ENCODE peak calls at places on chromosomes 11 and 22, in four cellular contexts. One of them, this sample, is unnamed.

GRCh38 chr11:117678651-117679407 is 118.2 kb downstream of the DSCAML1 start:
- DNase-seq in esophagus squamous epithelium: no peak
- DNase-seq in cardiac fibroblast: no peak
- DNase-seq in GM13977: no peak
- DNase-seq in this sample: no peak

GRCh38 chr22:24101966-24102365 is 79.3 kb upstream of the SUSD2 start:
- DNase-seq in esophagus squamous epithelium: no peak
- DNase-seq in cardiac fibroblast: no peak
- DNase-seq in GM13977: no peak
- DNase-seq in this sample: no peak

GRCh38 chr22:31210830-31211503 is 1.1 kb upstream of the LIMK2 start:
- DNase-seq in esophagus squamous epithelium: no peak
- DNase-seq in cardiac fibroblast: peak
- DNase-seq in GM13977: no peak
- DNase-seq in this sample: peak

GRCh38 chr11:26283852-26284421 is 48.0 kb upstream of the ANO3 start:
- DNase-seq in esophagus squamous epithelium: no peak
- DNase-seq in cardiac fibroblast: no peak
- DNase-seq in GM13977: no peak
- DNase-seq in this sample: no peak

GRCh38 chr22:48473202-48473601 is 1354.5 kb downstream of the BRD1 start:
- DNase-seq in esophagus squamous epithelium: no peak
- DNase-seq in cardiac fibroblast: no peak
- DNase-seq in GM13977: no peak
- DNase-seq in this sample: no peak

GRCh38 chr22:24706732-24707476 is 67.6 kb downstream of the PIWIL3 start:
- DNase-seq in esophagus squamous epithelium: no peak
- DNase-seq in cardiac fibroblast: no peak
- DNase-seq in GM13977: no peak
- DNase-seq in this sample: no peak

GRCh38 chr11:69912911-69913451 is 93.8 kb upstream of the FGF3 start:
- DNase-seq in esophagus squamous epithelium: no peak
- DNase-seq in cardiac fibroblast: no peak
- DNase-seq in GM13977: no peak
- DNase-seq in this sample: peak

GRCh38 chr11:133678211-133678610 is 145.9 kb upstream of the OPCML start:
- DNase-seq in esophagus squamous epithelium: no peak
- DNase-seq in cardiac fibroblast: no peak
- DNase-seq in GM13977: no peak
- DNase-seq in this sample: no peak

GRCh38 chr11:117181586-117182550 is 3.3 kb downstream of the SIDT2 start:
- DNase-seq in esophagus squamous epithelium: no peak
- DNase-seq in cardiac fibroblast: no peak
- DNase-seq in GM13977: no peak
- DNase-seq in this sample: no peak

GRCh38 chr11:12075822-12076821 is 34.3 kb upstream of the MICAL2 start:
- DNase-seq in esophagus squamous epithelium: no peak
- DNase-seq in cardiac fibroblast: peak
- DNase-seq in GM13977: no peak
- DNase-seq in this sample: no peak

GRCh38 chr22:20651286-20651685 is 122.6 kb upstream of the SERPIND1 start:
- DNase-seq in esophagus squamous epithelium: no peak
- DNase-seq in cardiac fibroblast: peak
- DNase-seq in GM13977: no peak
- DNase-seq in this sample: no peak

GRCh38 chr22:50485221-50486131 is 1.2 kb upstream of the MIOX start:
- DNase-seq in esophagus squamous epithelium: no peak
- DNase-seq in cardiac fibroblast: no peak
- DNase-seq in GM13977: no peak
- DNase-seq in this sample: no peak

GRCh38 chr11:59429924-59430516 is 3.8 kb upstream of the OR5A2 start:
- DNase-seq in esophagus squamous epithelium: no peak
- DNase-seq in cardiac fibroblast: peak
- DNase-seq in GM13977: peak
- DNase-seq in this sample: no peak

GRCh38 chr11:26867286-26867685 is 126.6 kb upstream of the FIBIN start:
- DNase-seq in esophagus squamous epithelium: no peak
- DNase-seq in cardiac fibroblast: peak
- DNase-seq in GM13977: no peak
- DNase-seq in this sample: no peak

GRCh38 chr22:30279932-30280331 is 9.4 kb downstream of the CASTOR1 start:
- DNase-seq in esophagus squamous epithelium: no peak
- DNase-seq in cardiac fibroblast: no peak
- DNase-seq in GM13977: no peak
- DNase-seq in this sample: no peak

GRCh38 chr11:61949169-61950034 is 749 bp upstream of the BEST1 start:
- DNase-seq in esophagus squamous epithelium: no peak
- DNase-seq in cardiac fibroblast: peak
- DNase-seq in GM13977: no peak
- DNase-seq in this sample: peak

GRCh38 chr11:20197881-20198280 is 37.6 kb upstream of the DBX1 start:
- DNase-seq in esophagus squamous epithelium: no peak
- DNase-seq in cardiac fibroblast: no peak
- DNase-seq in GM13977: peak
- DNase-seq in this sample: no peak

GRCh38 chr11:65640483-65641207 is 2.7 kb downstream of the SIPA1 start:
- DNase-seq in esophagus squamous epithelium: no peak
- DNase-seq in cardiac fibroblast: no peak
- DNase-seq in GM13977: no peak
- DNase-seq in this sample: peak

GRCh38 chr11:96186806-96187205 is 156.2 kb downstream of the MAML2 start:
- DNase-seq in esophagus squamous epithelium: no peak
- DNase-seq in cardiac fibroblast: no peak
- DNase-seq in GM13977: no peak
- DNase-seq in this sample: no peak

GRCh38 chr11:128905345-128906184 is 14.4 kb downstream of the KCNJ5 start:
- DNase-seq in esophagus squamous epithelium: no peak
- DNase-seq in cardiac fibroblast: peak
- DNase-seq in GM13977: peak
- DNase-seq in this sample: no peak

GRCh38 chr11:67644042-67644441 is 4.5 kb upstream of the TBX10 start:
- DNase-seq in esophagus squamous epithelium: no peak
- DNase-seq in cardiac fibroblast: no peak
- DNase-seq in GM13977: no peak
- DNase-seq in this sample: no peak

GRCh38 chr22:35310556-35311550 is 11.2 kb downstream of the TOM1 start:
- DNase-seq in esophagus squamous epithelium: no peak
- DNase-seq in cardiac fibroblast: no peak
- DNase-seq in GM13977: no peak
- DNase-seq in this sample: no peak

GRCh38 chr11:119115484-119116234 is 5.7 kb upstream of the HINFP start:
- DNase-seq in esophagus squamous epithelium: no peak
- DNase-seq in cardiac fibroblast: no peak
- DNase-seq in GM13977: no peak
- DNase-seq in this sample: peak

GRCh38 chr11:20671856-20672546 is 2.6 kb downstream of the NELL1 start:
- DNase-seq in esophagus squamous epithelium: no peak
- DNase-seq in cardiac fibroblast: peak
- DNase-seq in GM13977: peak
- DNase-seq in this sample: no peak

GRCh38 chr11:93740031-93740801 is 1.1 kb downstream of the TAF1D start:
- DNase-seq in esophagus squamous epithelium: no peak
- DNase-seq in cardiac fibroblast: peak
- DNase-seq in GM13977: no peak
- DNase-seq in this sample: no peak

GRCh38 chr11:78898376-78898775 is 323.7 kb upstream of the NARS2 start:
- DNase-seq in esophagus squamous epithelium: no peak
- DNase-seq in cardiac fibroblast: no peak
- DNase-seq in GM13977: no peak
- DNase-seq in this sample: no peak

GRCh38 chr22:29302681-29303465 is 3.6 kb upstream of the GAS2L1 start:
- DNase-seq in esophagus squamous epithelium: no peak
- DNase-seq in cardiac fibroblast: no peak
- DNase-seq in GM13977: peak
- DNase-seq in this sample: no peak

GRCh38 chr11:102709211-102709980 is 3.8 kb upstream of the MMP27 start:
- DNase-seq in esophagus squamous epithelium: no peak
- DNase-seq in cardiac fibroblast: no peak
- DNase-seq in GM13977: no peak
- DNase-seq in this sample: no peak

GRCh38 chr22:25212337-25212736 is 7.1 kb upstream of the CRYBB2 start:
- DNase-seq in esophagus squamous epithelium: no peak
- DNase-seq in cardiac fibroblast: no peak
- DNase-seq in GM13977: no peak
- DNase-seq in this sample: no peak

GRCh38 chr11:113802621-113803020 is 23.0 kb downstream of the CLDN25 start:
- DNase-seq in esophagus squamous epithelium: no peak
- DNase-seq in cardiac fibroblast: no peak
- DNase-seq in GM13977: no peak
- DNase-seq in this sample: no peak

GRCh38 chr11:113805640-113806039 is 26.0 kb downstream of the CLDN25 start:
- DNase-seq in esophagus squamous epithelium: no peak
- DNase-seq in cardiac fibroblast: no peak
- DNase-seq in GM13977: no peak
- DNase-seq in this sample: no peak

DNA sequence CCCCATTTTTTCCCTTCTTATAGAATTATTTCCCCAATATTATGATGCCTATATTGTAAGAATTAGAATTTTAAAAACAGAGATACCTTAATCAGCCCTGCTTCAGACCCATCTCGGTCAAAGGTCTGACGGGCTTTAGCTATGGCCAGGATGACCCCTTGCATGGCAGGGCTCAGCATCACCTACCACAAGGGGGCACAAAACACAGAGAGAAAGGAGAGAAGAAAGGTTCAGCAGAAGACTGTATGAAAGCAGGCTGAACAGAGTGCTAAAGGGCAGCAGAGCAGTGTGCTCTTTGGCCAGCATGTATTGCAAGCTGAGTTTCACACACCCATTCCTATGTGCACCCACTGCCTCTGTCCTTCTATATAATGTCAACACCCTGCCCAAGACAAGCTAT is 26.8 kb downstream of the CLDN25 start:
- DNase-seq in esophagus squamous epithelium: no peak
- DNase-seq in cardiac fibroblast: peak
- DNase-seq in GM13977: no peak
- DNase-seq in this sample: no peak
- TF ChIP-seq CTCF in esophagus squamous epithelium: peak
- TF ChIP-seq CTCF in cardiac fibroblast: peak
- TF ChIP-seq CTCF in GM13977: peak
- TF ChIP-seq CTCF in this sample: peak

GRCh38 chr22:17891427-17892167 is 117.3 kb upstream of the BID start:
- DNase-seq in esophagus squamous epithelium: no peak
- DNase-seq in cardiac fibroblast: no peak
- DNase-seq in GM13977: no peak
- DNase-seq in this sample: no peak

GRCh38 chr22:17890245-17890671 is 116.0 kb upstream of the BID start:
- DNase-seq in esophagus squamous epithelium: no peak
- DNase-seq in cardiac fibroblast: no peak
- DNase-seq in GM13977: no peak
- DNase-seq in this sample: no peak

GRCh38 chr22:17888439-17888838 is 114.2 kb upstream of the BID start:
- DNase-seq in esophagus squamous epithelium: no peak
- DNase-seq in cardiac fibroblast: no peak
- DNase-seq in GM13977: no peak
- DNase-seq in this sample: no peak

GRCh38 chr22:17890892-17891291 is 116.6 kb upstream of the BID start:
- DNase-seq in esophagus squamous epithelium: no peak
- DNase-seq in cardiac fibroblast: no peak
- DNase-seq in GM13977: no peak
- DNase-seq in this sample: no peak

DNA sequence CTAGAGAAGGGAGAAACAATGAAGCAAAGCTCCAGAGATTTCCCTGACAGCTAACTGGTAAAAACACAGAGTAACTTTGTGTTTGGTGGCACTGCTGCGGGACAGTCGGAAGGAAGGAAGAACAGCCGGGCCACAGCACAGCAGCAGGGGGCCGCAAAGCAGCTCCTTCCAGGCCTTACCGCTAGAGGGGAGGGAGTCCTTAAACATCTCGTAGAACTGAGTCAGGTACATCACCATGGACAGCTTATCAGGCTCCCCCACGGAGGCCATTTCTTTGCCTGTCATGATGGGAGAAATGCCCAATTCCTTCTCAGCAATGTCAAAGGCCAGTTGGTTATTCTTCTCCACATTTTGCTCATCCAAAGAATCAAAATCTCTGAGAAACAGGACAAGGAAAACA is 114.6 kb upstream of the BID start:
- DNase-seq in esophagus squamous epithelium: no peak
- DNase-seq in cardiac fibroblast: peak
- DNase-seq in GM13977: no peak
- DNase-seq in this sample: no peak
- TF ChIP-seq CTCF in esophagus squamous epithelium: no peak
- TF ChIP-seq CTCF in cardiac fibroblast: no peak
- TF ChIP-seq CTCF in GM13977: no peak
- TF ChIP-seq CTCF in this sample: no peak

GRCh38 chr22:22746061-22746962 is 101.9 kb downstream of the GGTLC2 start:
- DNase-seq in esophagus squamous epithelium: no peak
- DNase-seq in cardiac fibroblast: no peak
- DNase-seq in GM13977: no peak
- DNase-seq in this sample: no peak

GRCh38 chr22:22743128-22743760 is 98.8 kb downstream of the GGTLC2 start:
- DNase-seq in esophagus squamous epithelium: no peak
- DNase-seq in cardiac fibroblast: no peak
- DNase-seq in GM13977: no peak
- DNase-seq in this sample: no peak

GRCh38 chr22:22744412-22745224 is 100.2 kb downstream of the GGTLC2 start:
- DNase-seq in esophagus squamous epithelium: no peak
- DNase-seq in cardiac fibroblast: peak
- DNase-seq in GM13977: no peak
- DNase-seq in this sample: no peak

GRCh38 chr22:22746963-22747933 is 102.8 kb downstream of the GGTLC2 start:
- DNase-seq in esophagus squamous epithelium: no peak
- DNase-seq in cardiac fibroblast: no peak
- DNase-seq in GM13977: no peak
- DNase-seq in this sample: no peak

DNA sequence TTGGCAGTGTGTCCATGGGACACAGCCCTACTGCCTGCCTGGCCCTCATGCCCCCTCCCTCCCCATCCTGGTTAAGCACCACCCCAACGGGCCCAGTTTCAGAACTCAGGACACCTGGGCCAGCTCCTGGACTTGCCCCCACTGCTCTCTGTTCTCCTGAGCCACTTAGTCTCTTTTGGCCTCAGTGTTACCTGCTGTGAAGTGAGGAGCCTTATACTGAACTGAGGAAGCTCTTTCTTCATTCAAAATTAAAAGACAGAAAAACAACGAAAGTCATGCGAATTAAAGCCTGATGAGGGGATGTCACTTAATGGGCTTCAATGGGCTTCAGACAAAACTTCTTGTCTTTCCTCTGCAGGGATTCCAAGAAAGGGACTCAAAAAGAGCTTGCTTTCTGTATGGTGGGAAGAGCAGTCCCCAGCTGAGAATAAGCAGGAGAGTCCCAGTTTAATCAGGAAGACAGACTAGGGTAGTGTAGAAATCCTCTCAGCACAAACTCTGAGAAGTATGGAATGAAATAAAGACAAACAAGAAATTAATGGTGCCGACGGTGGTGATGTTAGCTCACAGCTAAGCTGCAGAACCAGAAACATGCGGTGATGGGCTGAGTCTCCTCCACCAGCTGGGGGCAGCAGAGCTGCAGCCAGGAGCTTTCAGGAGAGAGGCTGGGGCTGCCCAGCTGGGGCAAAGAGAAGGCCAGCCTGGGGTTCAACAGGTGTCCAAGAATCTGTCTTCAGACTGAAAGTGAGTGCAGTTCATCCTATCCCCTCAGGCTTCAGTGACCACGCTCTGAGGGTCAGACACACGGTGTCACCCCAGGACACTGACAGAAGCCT is 101.0 kb downstream of the GGTLC2 start:
- DNase-seq in esophagus squamous epithelium: no peak
- DNase-seq in cardiac fibroblast: peak
- DNase-seq in GM13977: peak
- DNase-seq in this sample: no peak
- TF ChIP-seq CTCF in esophagus squamous epithelium: no peak
- TF ChIP-seq CTCF in cardiac fibroblast: peak
- TF ChIP-seq CTCF in GM13977: peak
- TF ChIP-seq CTCF in this sample: peak

GRCh38 chr11:74321487-74322188 is 10.2 kb upstream of the P4HA3 start:
- DNase-seq in esophagus squamous epithelium: no peak
- DNase-seq in cardiac fibroblast: peak
- DNase-seq in GM13977: peak
- DNase-seq in this sample: no peak
- TF ChIP-seq CTCF in esophagus squamous epithelium: peak
- TF ChIP-seq CTCF in cardiac fibroblast: peak
- TF ChIP-seq CTCF in GM13977: peak
- TF ChIP-seq CTCF in this sample: no peak